ENCODE peak calls at places on chromosome 4, in six cellular contexts. One of them, this sample, is unnamed.

GRCh38 chr4:7759221-7759620 is 180.4 kb downstream of the AFAP1 start:
- DNase-seq in GM10248: no peak
- DNase-seq in stomach: no peak
- DNase-seq in ovary: no peak
- DNase-seq in psoas muscle: no peak
- DNase-seq in tibial nerve: no peak
- DNase-seq in this sample: no peak

GRCh38 chr4:633976-634598 is 8.7 kb downstream of the PDE6B start:
- DNase-seq in GM10248: no peak
- DNase-seq in stomach: no peak
- DNase-seq in ovary: no peak
- DNase-seq in psoas muscle: no peak
- DNase-seq in tibial nerve: no peak
- DNase-seq in this sample: no peak

GRCh38 chr4:140099993-140100392 is 54.0 kb downstream of the MAML3 start:
- DNase-seq in GM10248: no peak
- DNase-seq in stomach: no peak
- DNase-seq in ovary: no peak
- DNase-seq in psoas muscle: peak
- DNase-seq in tibial nerve: no peak
- DNase-seq in this sample: no peak

GRCh38 chr4:156889616-156890594 is 81.7 kb downstream of the PDGFC start:
- DNase-seq in GM10248: no peak
- DNase-seq in stomach: no peak
- DNase-seq in ovary: no peak
- DNase-seq in psoas muscle: peak
- DNase-seq in tibial nerve: peak
- DNase-seq in this sample: no peak

GRCh38 chr4:8305851-8306361 is 36.4 kb downstream of the HTRA3 start:
- DNase-seq in GM10248: no peak
- DNase-seq in stomach: no peak
- DNase-seq in ovary: peak
- DNase-seq in psoas muscle: peak
- DNase-seq in tibial nerve: no peak
- DNase-seq in this sample: peak

GRCh38 chr4:27886075-27886474 is 1025.4 kb downstream of the STIM2 start:
- DNase-seq in GM10248: no peak
- DNase-seq in stomach: no peak
- DNase-seq in ovary: no peak
- DNase-seq in psoas muscle: no peak
- DNase-seq in tibial nerve: no peak
- DNase-seq in this sample: no peak

GRCh38 chr4:77930876-77931275 is 68.2 kb downstream of the MRPL1 start:
- DNase-seq in GM10248: no peak
- DNase-seq in stomach: no peak
- DNase-seq in ovary: no peak
- DNase-seq in psoas muscle: no peak
- DNase-seq in tibial nerve: no peak
- DNase-seq in this sample: no peak

GRCh38 chr4:102586644-102587021 is 85.5 kb downstream of the NFKB1 start:
- DNase-seq in GM10248: no peak
- DNase-seq in stomach: no peak
- DNase-seq in ovary: no peak
- DNase-seq in psoas muscle: no peak
- DNase-seq in tibial nerve: no peak
- DNase-seq in this sample: no peak

GRCh38 chr4:182770969-182771330 is 146.2 kb downstream of the DCTD start:
- DNase-seq in GM10248: no peak
- DNase-seq in stomach: no peak
- DNase-seq in ovary: no peak
- DNase-seq in psoas muscle: no peak
- DNase-seq in tibial nerve: no peak
- DNase-seq in this sample: peak

GRCh38 chr4:101283436-101283835 is 63.9 kb downstream of the PPP3CA start:
- DNase-seq in GM10248: no peak
- DNase-seq in stomach: no peak
- DNase-seq in ovary: no peak
- DNase-seq in psoas muscle: no peak
- DNase-seq in tibial nerve: no peak
- DNase-seq in this sample: no peak

GRCh38 chr4:81490761-81491160 is 19.1 kb upstream of the RASGEF1B start:
- DNase-seq in GM10248: no peak
- DNase-seq in stomach: no peak
- DNase-seq in ovary: no peak
- DNase-seq in psoas muscle: no peak
- DNase-seq in tibial nerve: no peak
- DNase-seq in this sample: no peak

DNA sequence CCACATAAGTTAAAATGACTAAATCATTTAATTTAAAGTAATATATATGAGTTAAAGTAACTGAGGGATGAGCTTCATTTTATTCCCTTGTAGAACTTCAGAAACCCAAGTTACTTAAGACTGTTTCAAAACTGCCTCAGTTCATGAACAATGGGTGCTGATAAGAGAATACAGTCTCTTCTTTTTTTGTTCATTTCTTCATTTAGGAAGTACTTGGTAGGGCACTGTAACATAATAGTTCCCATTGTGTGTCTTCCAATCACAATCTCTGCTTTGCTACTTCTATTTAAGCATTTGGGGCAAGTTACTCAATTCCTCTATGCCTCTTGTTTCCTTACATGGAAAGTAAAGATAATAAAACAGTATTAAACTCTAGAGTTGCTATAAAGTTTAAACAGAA is 50.4 kb downstream of the HHIP start:
- DNase-seq in GM10248: no peak
- DNase-seq in stomach: no peak
- DNase-seq in ovary: no peak
- DNase-seq in psoas muscle: no peak
- DNase-seq in tibial nerve: no peak
- DNase-seq in this sample: no peak
- TF ChIP-seq CTCF in GM10248: no peak
- TF ChIP-seq CTCF in stomach: no peak
- TF ChIP-seq CTCF in ovary: no peak
- TF ChIP-seq CTCF in psoas muscle: no peak
- TF ChIP-seq CTCF in tibial nerve: no peak
- TF ChIP-seq CTCF in this sample: no peak

DNA sequence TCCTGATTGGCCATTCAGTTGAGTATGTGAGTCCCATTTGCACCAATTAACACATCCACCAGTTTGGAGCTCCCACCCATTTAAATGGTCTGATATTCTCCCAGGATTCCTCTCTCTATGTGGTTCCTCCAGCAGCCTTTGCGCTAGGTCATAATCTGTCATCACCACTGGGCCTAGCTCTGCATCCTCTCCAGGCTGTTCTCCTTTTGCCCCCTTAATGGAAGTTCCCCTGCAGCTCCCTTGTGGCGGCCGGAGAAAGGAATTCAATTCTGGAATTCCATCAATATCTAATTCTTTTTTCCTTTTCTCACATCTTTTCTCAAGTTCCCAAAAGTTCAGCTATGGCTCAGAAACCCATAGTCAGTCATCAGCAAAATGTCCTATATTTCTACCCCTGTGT is 2184.4 kb upstream of the AGA start:
- DNase-seq in GM10248: no peak
- DNase-seq in stomach: no peak
- DNase-seq in ovary: no peak
- DNase-seq in psoas muscle: no peak
- DNase-seq in tibial nerve: no peak
- DNase-seq in this sample: peak
- TF ChIP-seq CTCF in GM10248: no peak
- TF ChIP-seq CTCF in stomach: no peak
- TF ChIP-seq CTCF in ovary: no peak
- TF ChIP-seq CTCF in psoas muscle: no peak
- TF ChIP-seq CTCF in tibial nerve: no peak
- TF ChIP-seq CTCF in this sample: peak

GRCh38 chr4:148704291-148704690 is 262.1 kb upstream of the NR3C2 start:
- DNase-seq in GM10248: no peak
- DNase-seq in stomach: no peak
- DNase-seq in ovary: no peak
- DNase-seq in psoas muscle: no peak
- DNase-seq in tibial nerve: no peak
- DNase-seq in this sample: peak
- TF ChIP-seq CTCF in GM10248: no peak
- TF ChIP-seq CTCF in stomach: no peak
- TF ChIP-seq CTCF in ovary: no peak
- TF ChIP-seq CTCF in psoas muscle: no peak
- TF ChIP-seq CTCF in tibial nerve: no peak
- TF ChIP-seq CTCF in this sample: peak

DNA sequence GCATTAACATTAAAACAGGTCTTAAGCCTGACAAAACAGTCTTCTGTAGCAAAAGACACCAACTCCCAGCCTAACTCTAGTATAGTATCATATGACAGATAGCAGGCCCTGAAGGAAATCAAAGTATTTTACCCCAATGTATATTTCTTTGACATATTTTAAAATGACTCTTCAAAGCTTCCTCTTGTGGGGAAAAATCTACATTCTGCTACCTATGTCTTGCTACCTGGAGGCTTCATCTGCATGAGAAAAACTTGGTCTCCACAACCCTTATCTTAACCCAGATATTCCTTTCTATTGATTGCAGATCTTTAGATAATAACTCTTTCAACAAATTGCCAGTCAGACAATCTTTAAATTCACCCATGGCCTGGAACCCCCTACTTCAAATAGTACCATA is 1620.4 kb downstream of the PCDH7 start:
- DNase-seq in GM10248: no peak
- DNase-seq in stomach: no peak
- DNase-seq in ovary: no peak
- DNase-seq in psoas muscle: no peak
- DNase-seq in tibial nerve: no peak
- DNase-seq in this sample: peak
- TF ChIP-seq CTCF in GM10248: no peak
- TF ChIP-seq CTCF in stomach: no peak
- TF ChIP-seq CTCF in ovary: no peak
- TF ChIP-seq CTCF in psoas muscle: no peak
- TF ChIP-seq CTCF in tibial nerve: no peak
- TF ChIP-seq CTCF in this sample: peak

GRCh38 chr4:130705023-130705422 is 1609.1 kb downstream of the C4orf33 start:
- DNase-seq in GM10248: no peak
- DNase-seq in stomach: no peak
- DNase-seq in ovary: no peak
- DNase-seq in psoas muscle: no peak
- DNase-seq in tibial nerve: no peak
- DNase-seq in this sample: peak
- TF ChIP-seq CTCF in GM10248: no peak
- TF ChIP-seq CTCF in stomach: no peak
- TF ChIP-seq CTCF in ovary: no peak
- TF ChIP-seq CTCF in psoas muscle: no peak
- TF ChIP-seq CTCF in tibial nerve: no peak
- TF ChIP-seq CTCF in this sample: peak

DNA sequence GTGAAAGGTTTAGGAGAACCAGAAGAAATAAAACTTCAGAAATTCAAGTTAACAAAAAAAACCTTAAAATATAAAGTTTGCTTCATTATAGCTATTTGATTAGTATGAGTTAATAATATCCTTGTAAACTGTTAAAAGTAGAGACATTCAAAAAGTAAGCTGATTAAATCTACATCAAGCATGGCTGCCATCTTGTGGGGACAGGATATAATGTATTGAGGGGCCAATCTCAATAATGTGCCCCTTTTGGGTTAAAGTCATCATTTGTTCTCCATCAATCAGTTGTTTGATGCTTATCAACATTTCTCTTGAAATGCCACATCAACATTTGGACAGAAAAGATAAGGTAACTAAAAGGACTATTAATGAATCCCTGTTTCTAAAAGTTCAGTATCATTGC is 4.6 kb upstream of the GRID2 start:
- DNase-seq in GM10248: no peak
- DNase-seq in stomach: no peak
- DNase-seq in ovary: no peak
- DNase-seq in psoas muscle: no peak
- DNase-seq in tibial nerve: no peak
- DNase-seq in this sample: peak
- TF ChIP-seq CTCF in GM10248: no peak
- TF ChIP-seq CTCF in stomach: no peak
- TF ChIP-seq CTCF in ovary: no peak
- TF ChIP-seq CTCF in psoas muscle: no peak
- TF ChIP-seq CTCF in tibial nerve: no peak
- TF ChIP-seq CTCF in this sample: peak

This sample was measured in GM23338.